ENCODE peak calls at places on chromosomes 4 and X, in four cellular contexts. One of them, this sample, is unnamed.

GRCh38 chr4:7194251-7195137 is 2.2 kb downstream of the SORCS2 start:
- DNase-seq in fibroblast of lung: no peak
- DNase-seq in stomach: no peak
- DNase-seq in vagina: peak; percentile 88
- DNase-seq in this sample: no peak

GRCh38 chr4:39932776-39933402 is 44.8 kb downstream of the PDS5A start:
- DNase-seq in fibroblast of lung: no peak
- DNase-seq in stomach: no peak
- DNase-seq in vagina: no peak
- DNase-seq in this sample: no peak

GRCh38 chr4:2825740-2826139 is 17.9 kb upstream of the ADD1 start:
- DNase-seq in fibroblast of lung: no peak
- DNase-seq in stomach: no peak
- DNase-seq in vagina: no peak
- DNase-seq in this sample: no peak

GRCh38 chr4:77960367-77960766 is 96.8 kb upstream of the FRAS1 start:
- DNase-seq in fibroblast of lung: no peak
- DNase-seq in stomach: no peak
- DNase-seq in vagina: no peak
- DNase-seq in this sample: no peak

GRCh38 chr4:183211533-183211932 is 108.5 kb downstream of the CLDN22 start:
- DNase-seq in fibroblast of lung: no peak
- DNase-seq in stomach: no peak
- DNase-seq in vagina: no peak
- DNase-seq in this sample: no peak

GRCh38 chrX:17792842-17793241 is 55.5 kb downstream of the SCML1 start:
- DNase-seq in fibroblast of lung: no peak
- DNase-seq in stomach: no peak
- DNase-seq in vagina: no peak
- DNase-seq in this sample: no peak

GRCh38 chr4:183249854-183250253 is 70.2 kb downstream of the CLDN22 start:
- DNase-seq in fibroblast of lung: peak; percentile 58
- DNase-seq in stomach: no peak
- DNase-seq in vagina: no peak
- DNase-seq in this sample: no peak

GRCh38 chr4:116275006-116275405 is 810.4 kb downstream of the TRAM1L1 start:
- DNase-seq in fibroblast of lung: no peak
- DNase-seq in stomach: no peak
- DNase-seq in vagina: no peak
- DNase-seq in this sample: no peak

GRCh38 chr4:85028910-85029309 is 62.4 kb upstream of the WDFY3 start:
- DNase-seq in fibroblast of lung: peak; percentile 58
- DNase-seq in stomach: no peak
- DNase-seq in vagina: no peak
- DNase-seq in this sample: no peak

GRCh38 chr4:182320092-182320491 is 76.9 kb downstream of the TENM3 start:
- DNase-seq in fibroblast of lung: no peak
- DNase-seq in stomach: no peak
- DNase-seq in vagina: no peak
- DNase-seq in this sample: no peak

GRCh38 chr4:26220704-26221103 is 100.1 kb upstream of the RBPJ start:
- DNase-seq in fibroblast of lung: peak; percentile 81
- DNase-seq in stomach: no peak
- DNase-seq in vagina: no peak
- DNase-seq in this sample: no peak

GRCh38 chr4:8024073-8024786 is 84.6 kb upstream of the AFAP1 start:
- DNase-seq in fibroblast of lung: no peak
- DNase-seq in stomach: no peak
- DNase-seq in vagina: no peak
- DNase-seq in this sample: no peak

GRCh38 chr4:70759126-70759525 is 37.4 kb downstream of the RUFY3 start:
- DNase-seq in fibroblast of lung: no peak
- DNase-seq in stomach: no peak
- DNase-seq in vagina: no peak
- DNase-seq in this sample: no peak

GRCh38 chrX:30821116-30821515 is 67.9 kb downstream of the TAB3 start:
- DNase-seq in fibroblast of lung: no peak
- DNase-seq in stomach: no peak
- DNase-seq in vagina: no peak
- DNase-seq in this sample: no peak

GRCh38 chr4:94804613-94805012 is 46.9 kb downstream of the BMPR1B start:
- DNase-seq in fibroblast of lung: no peak
- DNase-seq in stomach: no peak
- DNase-seq in vagina: no peak
- DNase-seq in this sample: no peak

GRCh38 chr4:113116414-113117345 is 67.2 kb downstream of the ANK2 start:
- DNase-seq in fibroblast of lung: no peak
- DNase-seq in stomach: no peak
- DNase-seq in vagina: no peak
- DNase-seq in this sample: no peak

GRCh38 chrX:20026278-20026677 is 35.4 kb upstream of the BCLAF3 start:
- DNase-seq in fibroblast of lung: peak; percentile 47
- DNase-seq in stomach: no peak
- DNase-seq in vagina: no peak
- DNase-seq in this sample: no peak

GRCh38 chrX:112043997-112044396 is 38.6 kb downstream of the TRPC5 start:
- DNase-seq in fibroblast of lung: no peak
- DNase-seq in stomach: no peak
- DNase-seq in vagina: no peak
- DNase-seq in this sample: peak; percentile 2

GRCh38 chr4:163991268-163991667 is 496.8 kb downstream of the TMA16 start:
- DNase-seq in fibroblast of lung: no peak
- DNase-seq in stomach: no peak
- DNase-seq in vagina: no peak
- DNase-seq in this sample: no peak

GRCh38 chrX:154298312-154298711 is 2.7 kb downstream of the TKTL1 start:
- DNase-seq in fibroblast of lung: no peak
- DNase-seq in stomach: no peak
- DNase-seq in vagina: no peak
- DNase-seq in this sample: no peak

GRCh38 chrX:2692221-2693122 is 1.4 kb downstream of the CD99 start:
- DNase-seq in fibroblast of lung: peak; percentile 63
- DNase-seq in stomach: peak; percentile 44
- DNase-seq in vagina: no peak
- DNase-seq in this sample: no peak

GRCh38 chr4:2962099-2962455 is 1.1 kb downstream of the NOP14 start:
- DNase-seq in fibroblast of lung: no peak
- DNase-seq in stomach: no peak
- DNase-seq in vagina: no peak
- DNase-seq in this sample: no peak

GRCh38 chr4:105710012-105710600 is 1.5 kb downstream of the GSTCD start:
- DNase-seq in fibroblast of lung: no peak
- DNase-seq in stomach: no peak
- DNase-seq in vagina: no peak
- DNase-seq in this sample: no peak

GRCh38 chr4:105714071-105714521 is 5.5 kb downstream of the GSTCD start:
- DNase-seq in fibroblast of lung: peak; percentile 25
- DNase-seq in stomach: no peak
- DNase-seq in vagina: no peak
- DNase-seq in this sample: no peak

GRCh38 chr4:105710678-105711077 is 2.1 kb downstream of the GSTCD start:
- DNase-seq in fibroblast of lung: peak; percentile 17
- DNase-seq in stomach: no peak
- DNase-seq in vagina: no peak
- DNase-seq in this sample: no peak

GRCh38 chr4:105714932-105715331 is 6.3 kb downstream of the GSTCD start:
- DNase-seq in fibroblast of lung: peak; percentile 16
- DNase-seq in stomach: no peak
- DNase-seq in vagina: no peak
- DNase-seq in this sample: no peak

GRCh38 chr4:105712766-105713165 is 4.2 kb downstream of the GSTCD start:
- DNase-seq in fibroblast of lung: peak; percentile 11
- DNase-seq in stomach: no peak
- DNase-seq in vagina: no peak
- DNase-seq in this sample: no peak
- TF ChIP-seq CTCF in fibroblast of lung: no peak
- TF ChIP-seq CTCF in stomach: no peak
- TF ChIP-seq CTCF in vagina: no peak
- TF ChIP-seq CTCF in this sample: no peak

DNA sequence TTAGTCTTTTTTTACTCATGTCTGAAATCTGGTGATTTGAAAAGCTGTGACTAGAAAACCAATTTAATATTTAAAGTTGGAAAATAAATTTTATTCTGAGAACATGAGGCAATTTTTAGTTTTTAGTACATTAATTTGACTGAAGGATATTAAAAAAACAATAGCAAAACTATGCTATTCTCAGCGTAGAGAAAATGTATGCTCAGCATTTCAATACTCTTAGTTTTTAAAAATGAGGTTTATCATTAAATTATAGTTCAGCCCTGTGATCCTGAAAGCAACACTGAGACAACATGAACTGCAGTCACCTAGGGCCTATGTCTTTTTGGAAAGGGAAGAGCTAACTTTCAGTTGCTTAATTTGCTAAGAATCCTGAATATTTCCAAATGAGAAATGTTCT is 9.5 kb downstream of the GALNT7 start:
- DNase-seq in fibroblast of lung: no peak
- DNase-seq in stomach: no peak
- DNase-seq in vagina: no peak
- DNase-seq in this sample: no peak
- H3K4me3 ChIP-seq in fibroblast of lung: no peak overlapping the region
- H3K4me3 ChIP-seq in stomach: no peak overlapping the region
- H3K4me3 ChIP-seq in vagina: no peak overlapping the region
- H3K4me3 ChIP-seq in this sample: no peak overlapping the region

GRCh38 chr4:36159208-36159607 is 85.1 kb downstream of the ARAP2 start:
- DNase-seq in fibroblast of lung: no peak
- DNase-seq in stomach: no peak
- DNase-seq in vagina: no peak
- DNase-seq in this sample: no peak
- TF ChIP-seq CTCF in fibroblast of lung: no peak
- TF ChIP-seq CTCF in stomach: no peak
- TF ChIP-seq CTCF in vagina: no peak
- TF ChIP-seq CTCF in this sample: peak; percentile 42

GRCh38 chr4:76307670-76308014 is 1.1 kb downstream of the STBD1 start:
- DNase-seq in fibroblast of lung: no peak
- DNase-seq in stomach: peak; percentile 33
- DNase-seq in vagina: no peak
- DNase-seq in this sample: no peak
- H3K4me3 ChIP-seq in fibroblast of lung: peak overlapping the region; percentile 88
- H3K4me3 ChIP-seq in stomach: peak overlapping the region; percentile 73
- H3K4me3 ChIP-seq in vagina: peak overlapping the region; percentile 85
- H3K4me3 ChIP-seq in this sample: peak overlapping the region; percentile 89

GRCh38 chr4:105192910-105193309 is 46.2 kb downstream of the TET2 start:
- DNase-seq in fibroblast of lung: no peak
- DNase-seq in stomach: no peak
- DNase-seq in vagina: no peak
- DNase-seq in this sample: no peak

GRCh38 chr4:105197777-105198176 is 51.1 kb downstream of the TET2 start:
- DNase-seq in fibroblast of lung: no peak
- DNase-seq in stomach: no peak
- DNase-seq in vagina: no peak
- DNase-seq in this sample: no peak

GRCh38 chr4:105198541-105198940 is 51.9 kb downstream of the TET2 start:
- DNase-seq in fibroblast of lung: no peak
- DNase-seq in stomach: no peak
- DNase-seq in vagina: no peak
- DNase-seq in this sample: no peak

GRCh38 chr4:105194328-105195231 is 47.9 kb downstream of the TET2 start:
- DNase-seq in fibroblast of lung: peak; percentile 43
- DNase-seq in stomach: no peak
- DNase-seq in vagina: no peak
- DNase-seq in this sample: no peak

GRCh38 chr4:105196523-105197145 is 50.0 kb downstream of the TET2 start:
- DNase-seq in fibroblast of lung: peak; percentile 34
- DNase-seq in stomach: no peak
- DNase-seq in vagina: no peak
- DNase-seq in this sample: no peak
- TF ChIP-seq CTCF in fibroblast of lung: peak; percentile 37
- TF ChIP-seq CTCF in stomach: no peak
- TF ChIP-seq CTCF in vagina: no peak
- TF ChIP-seq CTCF in this sample: peak; percentile 42

GRCh38 chr4:16240300-16240699 is 14.0 kb upstream of the TAPT1 start:
- DNase-seq in fibroblast of lung: no peak
- DNase-seq in stomach: no peak
- DNase-seq in vagina: no peak
- DNase-seq in this sample: no peak

GRCh38 chr4:16245241-16245640 is 19.0 kb upstream of the TAPT1 start:
- DNase-seq in fibroblast of lung: no peak
- DNase-seq in stomach: no peak
- DNase-seq in vagina: no peak
- DNase-seq in this sample: no peak

GRCh38 chr4:16238304-16238703 is 12.0 kb upstream of the TAPT1 start:
- DNase-seq in fibroblast of lung: no peak
- DNase-seq in stomach: no peak
- DNase-seq in vagina: no peak
- DNase-seq in this sample: no peak

GRCh38 chr4:16239086-16239485 is 12.8 kb upstream of the TAPT1 start:
- DNase-seq in fibroblast of lung: no peak
- DNase-seq in stomach: no peak
- DNase-seq in vagina: no peak
- DNase-seq in this sample: no peak

GRCh38 chr4:16243285-16243684 is 17.0 kb upstream of the TAPT1 start:
- DNase-seq in fibroblast of lung: no peak
- DNase-seq in stomach: no peak
- DNase-seq in vagina: no peak
- DNase-seq in this sample: no peak
- H3K4me3 ChIP-seq in fibroblast of lung: no peak overlapping the region
- H3K4me3 ChIP-seq in stomach: no peak overlapping the region
- H3K4me3 ChIP-seq in vagina: no peak overlapping the region
- H3K4me3 ChIP-seq in this sample: no peak overlapping the region

DNA sequence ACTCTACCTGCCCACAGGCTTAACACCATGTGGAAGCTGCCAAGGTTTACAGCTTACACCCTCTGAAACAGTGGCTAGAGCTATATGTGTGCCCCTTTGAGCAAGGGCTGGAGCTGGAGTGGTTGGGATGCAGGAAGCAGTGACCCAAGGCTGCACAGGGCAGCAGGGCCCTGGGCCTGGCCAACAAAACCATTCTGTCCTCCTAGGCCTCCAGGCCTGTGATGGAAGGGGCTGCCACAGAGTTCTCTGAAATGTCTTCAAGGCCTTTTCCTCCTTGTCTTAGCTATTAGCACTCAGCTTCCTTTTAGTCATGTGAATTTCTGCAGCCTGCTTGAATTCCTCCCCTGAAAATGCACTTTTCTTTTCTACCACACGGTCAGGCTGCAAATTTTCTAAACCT is 84.9 kb downstream of the IL13RA2 start:
- DNase-seq in fibroblast of lung: no peak
- DNase-seq in stomach: no peak
- DNase-seq in vagina: no peak
- DNase-seq in this sample: no peak
- TF ChIP-seq CTCF in fibroblast of lung: no peak
- TF ChIP-seq CTCF in stomach: no peak
- TF ChIP-seq CTCF in vagina: no peak
- TF ChIP-seq CTCF in this sample: no peak

DNA sequence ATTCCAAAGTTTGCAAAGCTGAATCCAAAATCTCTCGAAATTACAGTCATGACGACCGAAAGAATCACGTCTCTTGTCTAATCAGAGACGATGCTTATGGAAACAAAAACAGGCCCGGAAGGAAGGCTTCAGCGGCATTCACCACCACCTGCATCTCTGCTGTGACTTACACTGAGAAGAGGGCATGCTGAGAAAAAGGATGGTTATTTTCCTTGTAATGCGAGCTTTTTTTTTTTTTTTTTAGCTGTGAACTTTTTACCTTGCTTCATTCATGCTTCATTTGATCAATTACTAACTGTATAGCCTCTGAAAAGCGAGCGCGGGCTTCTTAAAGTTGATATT is 209.2 kb downstream of the SOWAHB start:
- DNase-seq in fibroblast of lung: no peak
- DNase-seq in stomach: no peak
- DNase-seq in vagina: no peak
- DNase-seq in this sample: no peak
- H3K4me3 ChIP-seq in fibroblast of lung: peak overlapping the region; percentile 71
- H3K4me3 ChIP-seq in stomach: peak overlapping the region; percentile 55
- H3K4me3 ChIP-seq in vagina: peak overlapping the region; percentile 79
- H3K4me3 ChIP-seq in this sample: peak overlapping the region; percentile 74